ENCODE peak calls at places on chromosomes 1 and 21, in six cellular contexts. One of them, this sample, is unnamed.

GRCh38 chr1:205497351-205497750 is 7.1 kb upstream of the CDK18 start:
- DNase-seq in activated CD8-positive, alpha-beta memory T cell treated with anti-CD3 and anti-CD28 coated beads for 48 hours: no peak
- DNase-seq in endothelial cell: no peak
- DNase-seq in IMR-90: no peak
- DNase-seq in T-helper 9 cell: no peak
- DNase-seq in Panc1: no peak
- DNase-seq in this sample: no peak

GRCh38 chr1:168751195-168751650 is 22.2 kb upstream of the DPT start:
- DNase-seq in Panc1: no peak
- DNase-seq in endothelial cell: no peak
- DNase-seq in activated CD8-positive, alpha-beta memory T cell treated with anti-CD3 and anti-CD28 coated beads for 48 hours: no peak
- DNase-seq in IMR-90: no peak
- DNase-seq in T-helper 9 cell: no peak
- DNase-seq in this sample: no peak

GRCh38 chr21:26845066-26845749 is at the start of gene ADAMTS1:
- DNase-seq in Panc1: no peak
- DNase-seq in IMR-90: peak
- DNase-seq in T-helper 9 cell: no peak
- DNase-seq in activated CD8-positive, alpha-beta memory T cell treated with anti-CD3 and anti-CD28 coated beads for 48 hours: peak
- DNase-seq in endothelial cell: peak
- DNase-seq in this sample: peak

GRCh38 chr1:41296476-41296875 is 54.4 kb upstream of the SCMH1 start:
- DNase-seq in Panc1: no peak
- DNase-seq in IMR-90: no peak
- DNase-seq in activated CD8-positive, alpha-beta memory T cell treated with anti-CD3 and anti-CD28 coated beads for 48 hours: no peak
- DNase-seq in T-helper 9 cell: no peak
- DNase-seq in endothelial cell: no peak
- DNase-seq in this sample: no peak

GRCh38 chr1:24294228-24294672 is 24.9 kb upstream of the GRHL3 start:
- DNase-seq in endothelial cell: no peak
- DNase-seq in IMR-90: peak
- DNase-seq in activated CD8-positive, alpha-beta memory T cell treated with anti-CD3 and anti-CD28 coated beads for 48 hours: no peak
- DNase-seq in T-helper 9 cell: no peak
- DNase-seq in Panc1: no peak
- DNase-seq in this sample: peak

GRCh38 chr1:173995475-173995874 is 26.7 kb downstream of the RC3H1 start:
- DNase-seq in T-helper 9 cell: no peak
- DNase-seq in Panc1: no peak
- DNase-seq in endothelial cell: no peak
- DNase-seq in activated CD8-positive, alpha-beta memory T cell treated with anti-CD3 and anti-CD28 coated beads for 48 hours: no peak
- DNase-seq in IMR-90: no peak
- DNase-seq in this sample: no peak

GRCh38 chr1:235275223-235275622 is 52.8 kb downstream of the ARID4B start:
- DNase-seq in Panc1: no peak
- DNase-seq in T-helper 9 cell: no peak
- DNase-seq in IMR-90: no peak
- DNase-seq in endothelial cell: no peak
- DNase-seq in activated CD8-positive, alpha-beta memory T cell treated with anti-CD3 and anti-CD28 coated beads for 48 hours: no peak
- DNase-seq in this sample: no peak

GRCh38 chr1:110291241-110292030 is 47.7 kb upstream of the RBM15 start:
- DNase-seq in Panc1: no peak
- DNase-seq in endothelial cell: no peak
- DNase-seq in IMR-90: no peak
- DNase-seq in activated CD8-positive, alpha-beta memory T cell treated with anti-CD3 and anti-CD28 coated beads for 48 hours: no peak
- DNase-seq in T-helper 9 cell: no peak
- DNase-seq in this sample: no peak

GRCh38 chr1:111743679-111744101 is 4.5 kb upstream of the INKA2 start:
- DNase-seq in activated CD8-positive, alpha-beta memory T cell treated with anti-CD3 and anti-CD28 coated beads for 48 hours: no peak
- DNase-seq in T-helper 9 cell: no peak
- DNase-seq in IMR-90: peak
- DNase-seq in Panc1: no peak
- DNase-seq in endothelial cell: no peak
- DNase-seq in this sample: no peak

GRCh38 chr1:94901841-94902240 is 25.1 kb downstream of the CNN3 start:
- DNase-seq in endothelial cell: no peak
- DNase-seq in Panc1: no peak
- DNase-seq in IMR-90: no peak
- DNase-seq in activated CD8-positive, alpha-beta memory T cell treated with anti-CD3 and anti-CD28 coated beads for 48 hours: no peak
- DNase-seq in T-helper 9 cell: no peak
- DNase-seq in this sample: no peak

GRCh38 chr1:116667577-116668105 is at the start of gene IGSF3:
- DNase-seq in endothelial cell: peak
- DNase-seq in IMR-90: peak
- DNase-seq in Panc1: no peak
- DNase-seq in T-helper 9 cell: peak
- DNase-seq in activated CD8-positive, alpha-beta memory T cell treated with anti-CD3 and anti-CD28 coated beads for 48 hours: peak
- DNase-seq in this sample: peak

GRCh38 chr21:35628331-35628730 is 432.0 kb downstream of the SETD4 start:
- DNase-seq in activated CD8-positive, alpha-beta memory T cell treated with anti-CD3 and anti-CD28 coated beads for 48 hours: no peak
- DNase-seq in endothelial cell: no peak
- DNase-seq in T-helper 9 cell: no peak
- DNase-seq in Panc1: no peak
- DNase-seq in IMR-90: no peak
- DNase-seq in this sample: no peak

GRCh38 chr1:10528066-10529014 is 53.6 kb downstream of the PEX14 start:
- DNase-seq in endothelial cell: no peak
- DNase-seq in Panc1: peak
- DNase-seq in activated CD8-positive, alpha-beta memory T cell treated with anti-CD3 and anti-CD28 coated beads for 48 hours: no peak
- DNase-seq in T-helper 9 cell: no peak
- DNase-seq in IMR-90: peak
- DNase-seq in this sample: peak

GRCh38 chr1:117754061-117754969 is 148.5 kb downstream of the TENT5C start:
- DNase-seq in Panc1: no peak
- DNase-seq in T-helper 9 cell: peak
- DNase-seq in activated CD8-positive, alpha-beta memory T cell treated with anti-CD3 and anti-CD28 coated beads for 48 hours: no peak
- DNase-seq in IMR-90: peak
- DNase-seq in endothelial cell: peak
- DNase-seq in this sample: peak

GRCh38 chr1:61247051-61247854 is 164.9 kb downstream of the NFIA start:
- DNase-seq in endothelial cell: no peak
- DNase-seq in activated CD8-positive, alpha-beta memory T cell treated with anti-CD3 and anti-CD28 coated beads for 48 hours: no peak
- DNase-seq in Panc1: no peak
- DNase-seq in T-helper 9 cell: no peak
- DNase-seq in IMR-90: no peak
- DNase-seq in this sample: no peak

GRCh38 chr21:32578107-32578691 is 7.1 kb downstream of the TCP10L start:
- DNase-seq in endothelial cell: peak
- DNase-seq in activated CD8-positive, alpha-beta memory T cell treated with anti-CD3 and anti-CD28 coated beads for 48 hours: no peak
- DNase-seq in IMR-90: peak
- DNase-seq in Panc1: no peak
- DNase-seq in T-helper 9 cell: no peak
- DNase-seq in this sample: peak

GRCh38 chr1:20666146-20666545 is 5.0 kb upstream of the DDOST start:
- DNase-seq in IMR-90: no peak
- DNase-seq in activated CD8-positive, alpha-beta memory T cell treated with anti-CD3 and anti-CD28 coated beads for 48 hours: no peak
- DNase-seq in Panc1: no peak
- DNase-seq in endothelial cell: no peak
- DNase-seq in T-helper 9 cell: no peak
- DNase-seq in this sample: no peak

GRCh38 chr1:74714429-74715362 is 18.2 kb downstream of the CRYZ start:
- DNase-seq in T-helper 9 cell: no peak
- DNase-seq in activated CD8-positive, alpha-beta memory T cell treated with anti-CD3 and anti-CD28 coated beads for 48 hours: no peak
- DNase-seq in IMR-90: peak
- DNase-seq in endothelial cell: no peak
- DNase-seq in Panc1: no peak
- DNase-seq in this sample: no peak

GRCh38 chr1:192506741-192507155 is 68.8 kb upstream of the RGS1 start:
- DNase-seq in endothelial cell: no peak
- DNase-seq in T-helper 9 cell: no peak
- DNase-seq in IMR-90: peak
- DNase-seq in activated CD8-positive, alpha-beta memory T cell treated with anti-CD3 and anti-CD28 coated beads for 48 hours: no peak
- DNase-seq in Panc1: no peak
- DNase-seq in this sample: no peak

GRCh38 chr1:25738507-25738906 is 61.5 kb upstream of the SELENON start:
- DNase-seq in IMR-90: no peak
- DNase-seq in endothelial cell: no peak
- DNase-seq in T-helper 9 cell: no peak
- DNase-seq in Panc1: no peak
- DNase-seq in activated CD8-positive, alpha-beta memory T cell treated with anti-CD3 and anti-CD28 coated beads for 48 hours: no peak
- DNase-seq in this sample: no peak